ENCODE peak calls at places on chromosome 1, in nine cellular contexts. Z is heart left ventricle; Y is CD4-positive, alpha-beta memory T cell; D is CD4-positive, CD25-positive, alpha-beta regulatory T cell; I is cardiac fibroblast; U is bronchial epithelial cell; F is PC-3; J is foreskin fibroblast; A is cardiac muscle cell. W is an unnamed sample.

GRCh38 chr1:76546354-76546933 is 320.8 kb upstream of the ST6GALNAC5 start:
- DNase-seq in D (no peak), A (no peak), J (no peak), I (no peak), Z (no peak), U (no peak), F (no peak), Y (no peak), W (no peak)

GRCh38 chr1:208475951-208476824 is 232.0 kb upstream of the PLXNA2 start:
- DNase-seq in U (no peak), I (peak), Z (no peak), F (peak), D (no peak), Y (no peak), J (no peak), A (peak), W (peak)

GRCh38 chr1:3404301-3404700 is 50.2 kb upstream of the ARHGEF16 start:
- DNase-seq in A (no peak), Y (no peak), F (no peak), U (no peak), I (no peak), Z (no peak), J (no peak), D (no peak), W (no peak)

GRCh38 chr1:228291906-228292608 is 84.2 kb downstream of the OBSCN start:
- DNase-seq in J (peak), D (no peak), I (no peak), Y (no peak), Z (peak), A (no peak), U (no peak), F (no peak), W (no peak)

GRCh38 chr1:72557446-72558049 is 275.2 kb upstream of the NEGR1 start:
- DNase-seq in U (peak), D (no peak), Y (no peak), Z (no peak), A (peak), F (peak), I (peak), J (peak), W (peak)

GRCh38 chr1:237717121-237717520 is 173.6 kb downstream of the ZP4 start:
- DNase-seq in I (no peak), Z (no peak), J (no peak), A (no peak), Y (no peak), F (no peak), D (no peak), U (no peak), W (no peak)

GRCh38 chr1:220151454-220151853 is 57.5 kb downstream of the IARS2 start:
- DNase-seq in D (no peak), F (no peak), J (peak), U (no peak), Y (no peak), Z (no peak), I (peak), A (no peak), W (no peak)

GRCh38 chr1:159204071-159204790 is 444 bp upstream of the ACKR1 start:
- DNase-seq in D (no peak), I (peak), Z (no peak), U (no peak), F (no peak), Y (no peak), A (no peak), J (no peak), W (no peak)

GRCh38 chr1:247228133-247228532 is 27.7 kb upstream of the VN1R5 start:
- DNase-seq in Y (no peak), F (no peak), D (no peak), J (no peak), A (no peak), U (no peak), Z (no peak), I (peak), W (no peak)

GRCh38 chr1:23178931-23179330 is 10.3 kb upstream of the LUZP1 start:
- DNase-seq in A (peak), F (peak), Z (no peak), I (peak), J (no peak), U (peak), Y (no peak), D (no peak), W (no peak)

GRCh38 chr1:203464226-203464625 is 11.4 kb upstream of the PRELP start:
- DNase-seq in A (no peak), D (no peak), Z (no peak), F (peak), U (no peak), Y (no peak), I (no peak), J (no peak), W (no peak)

GRCh38 chr1:229066591-229066990 is 204.3 kb upstream of the RAB4A start:
- DNase-seq in J (no peak), I (no peak), D (no peak), Z (no peak), F (no peak), Y (no peak), U (no peak), A (no peak), W (no peak)

GRCh38 chr1:234541281-234541975 is 62.4 kb upstream of the TARBP1 start:
- DNase-seq in D (no peak), J (peak), Y (no peak), U (peak), Z (no peak), I (peak), F (peak), A (no peak), W (no peak)

GRCh38 chr1:20469406-20470076 is 16.5 kb downstream of the CAMK2N1 start:
- DNase-seq in F (no peak), J (no peak), Y (no peak), U (no peak), D (no peak), I (no peak), Z (no peak), A (no peak), W (no peak)

GRCh38 chr1:174726167-174726879 is 273.4 kb upstream of the CACYBP start:
- DNase-seq in D (no peak), Z (no peak), U (peak), F (peak), Y (no peak), I (peak), A (peak), J (no peak), W (no peak)

GRCh38 chr1:7225711-7226505 is 440.7 kb downstream of the CAMTA1 start:
- DNase-seq in U (no peak), J (no peak), I (no peak), D (no peak), F (no peak), A (no peak), Z (no peak), Y (no peak), W (no peak)

GRCh38 chr1:46545784-46546183 is 5.7 kb downstream of the KNCN start:
- DNase-seq in Y (no peak), I (no peak), D (no peak), F (no peak), Z (peak), A (no peak), J (no peak), U (no peak), W (no peak)

GRCh38 chr1:46549697-46550681 is 1.5 kb downstream of the KNCN start:
- DNase-seq in U (peak), J (no peak), D (peak), F (peak), A (no peak), I (peak), Z (no peak), Y (peak), W (no peak)

GRCh38 chr1:46546210-46546609 is 5.2 kb downstream of the KNCN start:
- DNase-seq in U (no peak), A (no peak), Y (no peak), I (no peak), J (no peak), Z (peak), D (no peak), F (no peak), W (no peak)

GRCh38 chr1:46544561-46545240 is 6.7 kb downstream of the KNCN start:
- DNase-seq in F (no peak), J (no peak), A (no peak), I (no peak), Z (peak), D (no peak), Y (no peak), U (no peak), W (no peak)

DNA sequence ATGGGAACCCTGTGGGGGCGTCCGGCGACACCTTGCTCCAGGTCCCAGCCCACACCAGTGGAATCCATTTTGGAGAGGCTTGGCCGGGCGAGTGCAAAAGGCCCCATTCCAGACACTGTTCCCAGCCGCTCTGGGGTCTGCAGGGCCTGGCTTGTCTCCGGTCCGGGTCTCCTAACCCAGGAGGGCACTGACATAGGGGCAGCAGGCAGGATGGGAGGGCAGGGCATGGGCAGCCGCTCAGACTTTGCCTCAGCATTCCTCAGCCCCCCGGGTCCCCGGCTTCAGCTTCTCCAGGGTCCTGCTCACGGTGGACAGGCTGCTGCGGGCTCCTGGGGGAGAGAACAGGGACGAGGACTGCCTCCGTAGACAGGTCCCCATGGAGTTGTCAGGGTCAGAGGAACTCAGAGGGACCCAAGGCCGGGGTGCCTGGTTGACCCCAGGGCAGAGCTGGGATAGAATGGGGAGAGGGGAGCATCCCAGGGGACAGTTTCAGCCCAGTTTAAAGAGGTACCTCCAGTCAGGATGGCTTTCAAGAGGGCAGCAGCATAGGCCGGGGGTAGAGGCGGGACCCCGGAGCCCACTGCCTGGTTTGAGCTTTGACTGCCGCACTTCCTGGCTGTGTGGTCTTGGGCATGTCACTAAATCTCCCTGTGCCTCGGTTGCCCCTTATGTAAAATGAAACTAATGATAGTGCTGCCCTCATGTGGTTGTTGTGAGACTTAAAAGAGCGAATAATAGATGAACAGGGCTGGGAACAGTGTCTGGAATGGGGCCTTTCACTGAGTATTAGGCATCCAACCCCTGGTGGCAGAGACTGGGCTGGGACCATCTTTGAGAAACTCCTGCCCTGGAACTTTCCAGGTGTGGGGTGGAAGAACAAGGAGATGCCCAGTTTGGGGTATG is 3.7 kb downstream of the KNCN start:
- DNase-seq in Z (peak), D (no peak), Y (peak), F (peak), I (peak), A (peak), J (peak), U (peak), W (peak)
- H3K4me3 ChIP-seq in Z (no peak), D (no peak), Y (no peak), F (peak), I (no peak), A (no peak), J (no peak), U (no peak), W (no peak)

DNA sequence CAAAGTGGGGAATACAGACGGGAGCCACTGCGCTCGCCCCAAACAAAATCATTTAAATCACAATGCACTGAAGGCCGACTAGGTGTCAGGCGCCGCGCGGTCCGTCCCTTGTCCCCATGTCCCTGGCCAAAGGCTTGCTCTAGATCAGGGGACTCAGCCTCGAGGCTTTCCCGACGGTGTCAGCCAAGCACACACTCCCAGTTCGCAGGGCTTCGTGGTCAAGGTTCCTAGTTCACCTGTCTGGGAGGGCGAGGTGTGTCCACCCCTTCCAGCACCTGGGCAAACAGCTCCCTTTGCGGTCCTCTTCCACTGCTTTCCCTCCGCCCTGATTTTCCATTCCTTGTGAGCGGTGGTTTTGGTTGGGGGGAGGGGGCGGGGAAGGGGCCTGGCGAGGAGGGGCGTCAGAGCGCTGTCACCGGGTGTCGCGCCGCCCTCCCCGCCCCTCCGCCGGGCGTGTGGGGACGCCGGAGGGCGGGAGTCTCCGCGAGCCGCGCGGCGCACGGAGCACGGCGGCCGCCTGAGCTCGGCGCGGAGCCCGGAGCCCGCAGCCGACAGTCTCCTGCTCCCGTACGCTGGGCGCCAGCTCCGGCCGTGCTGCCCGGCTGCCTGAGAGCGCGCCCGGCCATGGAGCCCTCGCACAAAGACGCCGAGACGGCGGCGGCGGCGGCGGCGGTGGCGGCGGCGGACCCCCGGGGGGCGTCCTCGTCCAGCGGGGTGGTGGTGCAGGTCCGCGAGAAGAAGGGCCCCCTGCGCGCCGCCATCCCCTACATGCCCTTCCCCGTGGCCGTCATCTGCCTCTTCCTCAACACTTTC is at the start of gene STUM:
- DNase-seq in Y (peak), A (peak), Z (no peak), J (peak), U (no peak), D (no peak), F (peak), I (peak), W (no peak)
- H3K4me3 ChIP-seq in Y (no peak), A (peak), Z (peak), J (peak), U (peak), D (peak), F (peak), I (peak), W (peak)

GRCh38 chr1:202068596-202068995 is 54.1 kb upstream of the GPR37L1 start:
- DNase-seq in D (no peak), I (no peak), Y (no peak), Z (no peak), F (no peak), A (no peak), U (no peak), J (no peak), W (no peak)

GRCh38 chr1:202067188-202067977 is 55.3 kb upstream of the GPR37L1 start:
- DNase-seq in J (no peak), F (no peak), A (no peak), Z (no peak), I (no peak), Y (no peak), U (no peak), D (no peak), W (no peak)

GRCh38 chr1:202058001-202058908 is 47.9 kb downstream of the ELF3 start:
- DNase-seq in J (no peak), D (no peak), Y (no peak), Z (no peak), A (no peak), F (peak), I (no peak), U (peak), W (no peak)

GRCh38 chr1:202061055-202061454 is 50.7 kb downstream of the ELF3 start:
- DNase-seq in U (no peak), F (no peak), I (no peak), Y (no peak), Z (no peak), D (no peak), A (no peak), J (no peak), W (no peak)

DNA sequence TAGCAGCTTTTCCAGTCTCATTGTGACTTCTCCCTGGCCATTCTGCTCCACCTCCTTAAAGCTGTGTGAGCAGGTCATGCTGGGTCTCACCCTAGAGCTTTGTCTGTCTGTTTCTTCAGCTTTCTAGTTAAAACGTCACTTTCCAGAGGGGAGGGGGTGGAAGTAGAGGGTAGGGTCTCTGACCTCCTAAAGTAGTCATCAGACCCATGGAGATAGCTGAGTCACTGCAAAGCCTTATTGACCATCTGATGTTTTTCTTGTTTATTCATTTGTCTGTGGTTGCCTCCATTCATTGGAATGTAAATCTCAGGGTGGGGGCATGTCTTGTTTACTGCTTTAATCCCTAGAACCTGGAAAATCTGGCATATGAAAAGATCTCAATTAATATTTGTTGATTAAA is 52.7 kb downstream of the ELF3 start:
- DNase-seq in U (peak), I (no peak), F (peak), Z (no peak), Y (no peak), J (no peak), A (no peak), D (no peak), W (no peak)
- H3K4me3 ChIP-seq in U (no peak), I (no peak), F (no peak), Z (no peak), Y (no peak), J (no peak), A (no peak), D (no peak), W (no peak)

DNA sequence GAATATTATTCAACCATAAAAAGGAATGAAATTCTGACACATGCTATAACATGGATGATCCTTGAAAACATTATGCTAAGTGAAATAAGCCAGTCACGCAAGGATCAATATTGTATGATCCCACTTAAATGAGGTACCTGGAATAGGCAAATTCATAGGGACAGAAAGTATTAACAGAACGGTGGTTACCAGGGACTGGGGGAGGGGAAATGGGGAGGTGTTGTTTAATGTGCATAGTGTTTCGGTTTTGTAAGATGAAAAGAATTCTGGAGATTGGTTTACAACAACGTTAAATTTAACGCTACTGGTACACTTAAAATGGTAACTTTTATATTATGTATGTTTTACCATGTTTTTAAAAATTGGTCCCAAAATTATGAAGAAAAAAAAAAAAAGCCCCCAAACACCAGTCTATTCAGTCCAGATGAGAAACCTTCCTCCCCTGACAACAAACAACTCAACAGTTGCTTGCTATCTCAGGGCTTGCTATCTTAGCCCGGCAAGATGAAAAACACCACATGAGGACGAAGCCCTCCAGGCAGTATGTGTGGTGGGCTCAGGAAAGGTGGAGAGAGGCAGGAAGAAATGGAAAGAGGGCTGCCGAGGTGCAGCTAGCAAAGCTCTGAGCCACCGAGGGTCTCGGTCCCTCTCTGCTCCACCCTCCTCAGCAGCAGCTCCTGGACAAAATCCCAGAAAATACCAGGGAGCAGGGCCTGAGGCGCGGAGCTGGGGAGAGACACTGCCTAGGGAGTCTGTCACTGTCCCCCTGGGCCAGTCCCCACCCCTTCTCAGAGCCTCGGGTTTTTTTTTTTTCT is 8.5 kb downstream of the NUAK2 start:
- DNase-seq in A (no peak), D (no peak), J (no peak), I (no peak), U (no peak), Y (no peak), F (no peak), Z (no peak), W (no peak)
- H3K4me3 ChIP-seq in A (no peak), D (peak), J (no peak), I (no peak), U (no peak), Y (peak), F (no peak), Z (peak), W (no peak)

GRCh38 chr1:40884055-40884795 is 22.1 kb upstream of the CITED4 start:
- DNase-seq in I (no peak), J (no peak), A (peak), Y (no peak), Z (no peak), U (no peak), D (no peak), F (no peak), W (no peak)
- H3K4me3 ChIP-seq in I (no peak), J (no peak), A (peak), Y (no peak), Z (peak), U (no peak), D (no peak), F (no peak), W (peak)

DNA sequence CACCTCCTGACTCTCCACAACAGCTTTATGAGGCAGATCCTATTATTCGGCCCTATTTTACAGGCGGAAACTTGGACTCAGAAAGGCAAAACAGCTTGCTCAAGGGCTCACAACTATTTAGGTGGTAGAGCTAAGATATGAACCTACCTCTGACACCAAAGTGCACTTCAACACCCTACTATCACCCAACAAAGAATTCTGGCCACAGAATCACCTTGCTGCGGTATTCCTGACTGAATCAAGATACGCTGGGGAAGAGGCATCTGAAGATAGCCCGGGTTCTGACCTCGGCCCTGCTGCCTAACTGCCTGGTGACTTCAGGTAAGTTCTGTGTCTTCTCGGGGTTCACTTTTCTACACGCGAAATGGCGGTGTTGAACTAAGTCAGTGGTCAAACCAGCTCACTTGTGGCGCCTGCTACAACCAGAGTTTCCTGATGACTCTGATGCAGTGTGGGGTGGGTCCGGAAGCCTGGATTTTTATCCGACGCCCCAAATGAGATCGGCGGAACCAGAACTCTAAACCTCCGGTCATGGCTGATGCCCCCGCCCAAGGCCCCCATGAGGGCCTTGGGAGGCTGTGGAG is 608 bp downstream of the PEF1 start:
- DNase-seq in Z (no peak), U (peak), I (no peak), J (no peak), A (no peak), Y (no peak), D (no peak), F (no peak), W (no peak)
- H3K4me3 ChIP-seq in Z (peak), U (peak), I (peak), J (peak), A (peak), Y (peak), D (peak), F (peak), W (peak)

W was measured in iPS DF 6.9.